ENCODE peak calls at places on chromosomes 2 and 18, in seven cellular contexts. G is erythroblast, B is tibial nerve, P is heart left ventricle, M is lower leg skin, Y is K562, F is stomach. Z is an unnamed sample.

GRCh38 chr18:3148930-3149535 is 70.7 kb downstream of the MYOM1 start:
- DNase-seq in G (no peak), B (no peak), P (no peak), M (no peak), Y (peak), F (no peak), Z (no peak)

GRCh38 chr2:135600915-135601314 is 69.6 kb downstream of the R3HDM1 start:
- DNase-seq in G (peak), B (no peak), P (no peak), M (no peak), Y (no peak), F (no peak), Z (no peak)

GRCh38 chr2:182866461-182867369 is at the start of gene FRZB:
- DNase-seq in G (no peak), B (peak), P (peak), M (peak), Y (no peak), F (peak), Z (no peak)

GRCh38 chr2:218605438-218605837 is 2.3 kb upstream of the PLCD4 start:
- DNase-seq in G (no peak), B (no peak), P (no peak), M (no peak), Y (no peak), F (no peak), Z (no peak)

GRCh38 chr2:31937741-31938140 is 73.1 kb downstream of the MEMO1 start:
- DNase-seq in G (no peak), B (no peak), P (no peak), M (no peak), Y (no peak), F (no peak), Z (no peak)

GRCh38 chr2:30665761-30666306 is 141.4 kb downstream of the CAPN13 start:
- DNase-seq in G (no peak), B (no peak), P (no peak), M (no peak), Y (no peak), F (no peak), Z (no peak)

GRCh38 chr2:207131634-207132418 is 33.9 kb downstream of the KLF7 start:
- DNase-seq in G (no peak), B (no peak), P (no peak), M (no peak), Y (no peak), F (no peak), Z (no peak)

GRCh38 chr2:98839292-98839691 is 96.7 kb downstream of the CRACDL start:
- DNase-seq in G (no peak), B (no peak), P (no peak), M (no peak), Y (no peak), F (no peak), Z (no peak)

GRCh38 chr2:178568227-178568626 is 88.0 kb downstream of the PLEKHA3 start:
- DNase-seq in G (no peak), B (no peak), P (no peak), M (no peak), Y (no peak), F (no peak), Z (no peak)

GRCh38 chr18:9643549-9643948 is 29.2 kb upstream of the PPP4R1 start:
- DNase-seq in G (no peak), B (no peak), P (peak), M (peak), Y (no peak), F (no peak), Z (peak)

DNA sequence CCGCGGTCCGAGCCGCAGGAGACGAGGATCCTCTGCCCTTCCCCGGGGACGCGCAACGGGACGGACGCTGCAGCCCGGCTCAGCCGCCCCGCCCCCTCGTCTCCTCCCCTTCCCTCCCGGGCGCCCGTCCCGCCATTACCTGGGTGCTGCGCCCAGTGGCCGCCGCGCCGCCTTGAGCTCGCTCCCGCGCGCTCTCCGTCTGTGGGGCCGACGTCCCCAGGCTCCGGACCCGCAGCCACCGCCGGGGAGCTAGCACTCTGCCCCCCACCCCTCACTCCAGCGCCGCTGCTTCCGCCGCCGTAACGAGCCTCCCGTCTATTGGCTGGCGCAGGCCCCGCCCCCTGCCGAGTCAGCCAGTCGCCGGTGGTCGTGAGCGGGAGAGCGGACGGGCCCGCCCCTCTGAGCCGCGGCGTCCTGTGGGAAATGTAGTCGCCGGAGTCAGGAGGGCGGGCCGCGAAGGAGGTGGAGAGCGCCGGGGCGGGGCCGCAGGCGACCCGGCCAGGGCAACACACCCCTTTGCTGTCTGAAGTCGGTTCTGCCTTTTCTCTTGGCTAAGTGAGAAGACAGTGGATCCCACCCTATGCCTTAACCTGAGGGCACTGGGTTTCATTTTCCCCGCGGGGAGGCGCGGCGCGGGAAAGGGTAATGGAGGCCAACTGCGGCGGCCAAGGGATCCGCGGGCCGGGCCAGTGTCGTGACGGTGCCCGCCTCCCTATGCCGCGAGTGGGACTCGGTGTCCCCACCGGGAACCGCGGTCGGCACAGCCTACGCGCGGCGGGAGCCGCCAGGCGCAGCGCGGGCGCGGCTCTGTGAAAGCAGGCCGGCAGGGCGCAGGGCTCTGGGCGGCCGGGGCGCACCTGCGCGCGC is at the start of gene SAP130:
- DNase-seq in G (peak), B (peak), P (peak), M (peak), Y (peak), F (peak), Z (peak)
- TF ChIP-seq POLR2A in G (peak), B (peak), P (peak), M (no peak), Y (peak), F (peak), Z (peak)

GRCh38 chr2:141133883-141134282 is 996.9 kb downstream of the LRP1B start:
- DNase-seq in G (no peak), B (no peak), P (no peak), M (no peak), Y (no peak), F (no peak), Z (no peak)
- TF ChIP-seq POLR2A in G (no peak), B (no peak), P (no peak), M (no peak), Y (no peak), F (no peak), Z (no peak)

GRCh38 chr2:62243983-62244382 is 48.1 kb downstream of the B3GNT2 start:
- DNase-seq in G (no peak), B (no peak), P (no peak), M (no peak), Y (no peak), F (no peak), Z (no peak)
- TF ChIP-seq POLR2A in G (no peak), B (no peak), P (no peak), M (no peak), Y (no peak), F (no peak), Z (no peak)

GRCh38 chr2:102141011-102141914 is 1.3 kb upstream of the IL1R1 start:
- DNase-seq in G (no peak), B (no peak), P (peak), M (peak), Y (no peak), F (no peak), Z (no peak)

GRCh38 chr2:102143450-102143985 is 972 bp downstream of the IL1R1 start:
- DNase-seq in G (no peak), B (no peak), P (peak), M (peak), Y (peak), F (no peak), Z (no peak)

GRCh38 chr2:102142829-102143449 is 393 bp downstream of the IL1R1 start:
- DNase-seq in G (no peak), B (no peak), P (peak), M (peak), Y (peak), F (no peak), Z (no peak)

GRCh38 chr2:102140367-102140766 is 2.2 kb upstream of the IL1R1 start:
- DNase-seq in G (no peak), B (no peak), P (no peak), M (no peak), Y (no peak), F (no peak), Z (no peak)

GRCh38 chr2:102141915-102142828 is at the start of gene IL1R1:
- DNase-seq in G (peak), B (peak), P (peak), M (peak), Y (peak), F (peak), Z (peak)
- TF ChIP-seq POLR2A in G (no peak), B (peak), P (peak), M (no peak), Y (no peak), F (no peak), Z (no peak)

DNA sequence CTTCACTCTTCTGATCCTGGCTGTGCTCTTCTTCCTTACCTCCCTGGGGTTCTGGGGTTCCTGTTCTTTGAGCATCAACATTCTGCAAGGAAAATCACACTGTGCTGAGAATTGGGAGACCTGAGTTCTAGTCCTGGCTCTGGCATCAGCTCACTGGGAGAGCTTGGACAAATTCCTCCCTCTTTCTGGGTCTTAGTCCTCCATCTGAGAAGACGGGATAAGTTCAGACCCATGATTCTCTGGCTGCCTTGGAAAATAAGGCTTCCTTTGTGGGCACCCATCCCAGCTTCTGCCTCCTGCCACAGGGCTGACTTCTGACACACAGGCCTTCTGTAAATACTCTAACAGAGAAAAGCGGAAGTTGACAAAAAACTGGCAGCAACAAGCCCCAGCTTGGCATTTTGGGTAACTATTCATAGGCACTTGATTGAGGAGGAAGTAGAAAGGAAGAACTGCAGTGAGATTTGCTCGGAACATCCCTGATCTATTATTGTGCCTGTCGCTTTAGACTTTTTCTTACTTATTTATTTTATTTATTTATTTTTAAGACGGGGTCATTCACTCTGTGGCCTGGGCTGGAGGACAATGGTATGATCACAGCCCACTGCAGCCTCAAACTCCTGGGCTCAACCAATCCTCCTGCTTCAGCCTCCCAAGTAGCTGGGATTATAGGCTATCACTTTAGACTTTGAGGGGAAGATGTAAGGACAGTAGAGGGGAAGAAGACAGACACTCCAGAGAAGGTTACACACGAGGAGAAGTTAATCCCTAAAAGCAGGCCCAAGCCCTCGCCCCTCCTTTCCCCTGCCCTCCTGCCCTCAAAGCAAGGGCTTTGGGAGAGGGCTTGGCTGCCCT is 7.9 kb downstream of the PCBP1 start:
- DNase-seq in G (no peak), B (no peak), P (peak), M (peak), Y (no peak), F (peak), Z (no peak)
- TF ChIP-seq POLR2A in G (peak), B (peak), P (no peak), M (no peak), Y (no peak), F (no peak), Z (no peak)

GRCh38 chr2:191171708-191172355 is 21.0 kb upstream of the STAT4 start:
- DNase-seq in G (no peak), B (no peak), P (no peak), M (no peak), Y (no peak), F (no peak), Z (no peak)
- TF ChIP-seq POLR2A in G (no peak), B (no peak), P (no peak), M (no peak), Y (no peak), F (no peak), Z (no peak)

GRCh38 chr18:14945984-14946383 is 198.0 kb downstream of the ANKRD30B start:
- DNase-seq in G (no peak), B (no peak), P (no peak), M (peak), Y (no peak), F (no peak), Z (no peak)
- TF ChIP-seq POLR2A in G (no peak), B (no peak), P (no peak), M (no peak), Y (no peak), F (no peak), Z (no peak)

DNA sequence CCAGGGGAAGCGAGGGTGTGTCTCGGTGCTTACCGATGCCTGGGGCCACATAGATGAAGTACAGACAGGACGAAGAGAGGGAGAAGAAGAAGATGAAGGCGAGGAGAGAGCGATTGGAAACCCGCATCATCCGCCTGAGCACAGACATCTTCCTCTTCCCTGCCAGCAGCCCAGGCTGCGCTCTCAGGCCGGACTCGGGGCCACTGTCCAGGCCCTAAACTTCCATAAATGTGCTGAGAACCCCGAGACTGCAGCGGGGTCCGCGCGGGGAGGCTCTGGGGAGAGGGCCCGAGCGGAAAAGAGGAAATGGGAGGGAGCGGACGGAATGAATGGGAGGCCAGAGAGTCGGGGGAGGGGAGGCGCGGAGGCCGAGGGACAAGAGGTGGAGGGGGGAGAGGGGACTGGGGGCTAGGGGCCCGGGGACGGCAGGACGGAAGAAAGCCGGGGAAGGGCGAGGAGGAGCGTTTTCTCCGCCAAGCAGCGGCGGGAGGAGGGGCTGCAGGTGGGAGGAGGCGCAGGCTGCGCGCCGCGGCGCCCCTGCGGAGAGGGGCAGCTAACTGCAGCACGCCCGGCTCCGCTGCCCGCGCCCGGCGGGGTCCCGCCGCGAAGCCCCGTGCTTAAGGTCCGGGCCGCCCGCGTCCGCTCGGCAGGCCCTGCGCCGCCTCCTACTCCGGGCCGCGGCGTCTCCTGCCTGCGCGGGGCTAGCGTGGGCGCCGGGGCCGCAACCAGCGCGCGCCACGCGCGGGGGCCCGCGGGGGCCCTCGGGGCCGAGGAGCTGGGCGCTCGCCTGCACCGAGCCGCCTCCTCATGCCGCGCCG is at the start of gene B4GALT6:
- DNase-seq in G (peak), B (no peak), P (peak), M (no peak), Y (peak), F (no peak), Z (peak)
- TF ChIP-seq POLR2A in G (no peak), B (no peak), P (no peak), M (no peak), Y (no peak), F (no peak), Z (peak)

GRCh38 chr18:48922801-48923730 is 27.7 kb downstream of the SMAD7 start:
- DNase-seq in G (no peak), B (peak), P (peak), M (peak), Y (peak), F (peak), Z (peak)
- TF ChIP-seq POLR2A in G (no peak), B (no peak), P (peak), M (no peak), Y (no peak), F (no peak), Z (no peak)

GRCh38 chr2:239037559-239037910 is 189.7 kb downstream of the TWIST2 start:
- DNase-seq in G (no peak), B (no peak), P (peak), M (no peak), Y (no peak), F (no peak), Z (no peak)
- TF ChIP-seq POLR2A in G (no peak), B (no peak), P (no peak), M (no peak), Y (no peak), F (no peak), Z (no peak)